ENCODE peak calls at places on chromosome 9, in five cellular contexts. One of them, this sample, is unnamed.
A peak's percentile ranks its signal among the peaks of the same experiment; 100 is the strongest.

GRCh38 chr9:79201641-79202040 is 370.1 kb upstream of the TLE4 start:
- DNase-seq in H9: no peak
- DNase-seq in MCF 10A: no peak
- DNase-seq in uterus: no peak
- DNase-seq in astrocyte of the spinal cord: no peak
- DNase-seq in this sample: no peak

GRCh38 chr9:109560470-109561132 is 62.5 kb upstream of the PTPN3 start:
- DNase-seq in H9: peak; percentile 70
- DNase-seq in MCF 10A: no peak
- DNase-seq in uterus: no peak
- DNase-seq in astrocyte of the spinal cord: no peak
- DNase-seq in this sample: no peak

GRCh38 chr9:81423589-81424326 is 265.6 kb downstream of the TLE1 start:
- DNase-seq in H9: no peak
- DNase-seq in MCF 10A: no peak
- DNase-seq in uterus: no peak
- DNase-seq in astrocyte of the spinal cord: no peak
- DNase-seq in this sample: no peak

GRCh38 chr9:112241491-112241890 is 66.4 kb upstream of the SUSD1 start:
- DNase-seq in H9: no peak
- DNase-seq in MCF 10A: peak; percentile 16
- DNase-seq in uterus: no peak
- DNase-seq in astrocyte of the spinal cord: no peak
- DNase-seq in this sample: no peak

GRCh38 chr9:91809581-91810285 is 140.3 kb downstream of the ROR2 start:
- DNase-seq in H9: no peak
- DNase-seq in MCF 10A: peak; percentile 53
- DNase-seq in uterus: no peak
- DNase-seq in astrocyte of the spinal cord: peak; percentile 6
- DNase-seq in this sample: no peak

GRCh38 chr9:118644066-118644465 is 725.2 kb downstream of the BRINP1 start:
- DNase-seq in H9: no peak
- DNase-seq in MCF 10A: no peak
- DNase-seq in uterus: no peak
- DNase-seq in astrocyte of the spinal cord: no peak
- DNase-seq in this sample: no peak

GRCh38 chr9:38079410-38080105 is 10.5 kb upstream of the SHB start:
- DNase-seq in H9: peak; percentile 26
- DNase-seq in MCF 10A: peak; percentile 31
- DNase-seq in uterus: no peak
- DNase-seq in astrocyte of the spinal cord: peak; percentile 64
- DNase-seq in this sample: peak; percentile 46

GRCh38 chr9:120109242-120109641 is 470.7 kb downstream of the CDK5RAP2 start:
- DNase-seq in H9: peak; percentile 82
- DNase-seq in MCF 10A: peak; percentile 14
- DNase-seq in uterus: no peak
- DNase-seq in astrocyte of the spinal cord: no peak
- DNase-seq in this sample: no peak

GRCh38 chr9:22682536-22683392 is 236.1 kb downstream of the DMRTA1 start:
- DNase-seq in H9: no peak
- DNase-seq in MCF 10A: peak; percentile 2
- DNase-seq in uterus: peak; percentile 18
- DNase-seq in astrocyte of the spinal cord: peak; percentile 66
- DNase-seq in this sample: no peak

GRCh38 chr9:99078731-99079130 is 26.2 kb upstream of the TGFBR1 start:
- DNase-seq in H9: no peak
- DNase-seq in MCF 10A: no peak
- DNase-seq in uterus: no peak
- DNase-seq in astrocyte of the spinal cord: no peak
- DNase-seq in this sample: no peak

GRCh38 chr9:35695801-35696420 is 6.2 kb upstream of the TPM2 start:
- DNase-seq in H9: no peak
- DNase-seq in MCF 10A: no peak
- DNase-seq in uterus: no peak
- DNase-seq in astrocyte of the spinal cord: no peak
- DNase-seq in this sample: no peak

GRCh38 chr9:98018347-98018746 is 35.2 kb downstream of the ANP32B start:
- DNase-seq in H9: no peak
- DNase-seq in MCF 10A: no peak
- DNase-seq in uterus: no peak
- DNase-seq in astrocyte of the spinal cord: no peak
- DNase-seq in this sample: no peak

GRCh38 chr9:107389617-107390071 is 99.9 kb downstream of the KLF4 start:
- DNase-seq in H9: no peak
- DNase-seq in MCF 10A: peak; percentile 97
- DNase-seq in uterus: peak; percentile 69
- DNase-seq in astrocyte of the spinal cord: no peak
- DNase-seq in this sample: no peak

GRCh38 chr9:94623253-94623652 is 16.1 kb downstream of the FBP1 start:
- DNase-seq in H9: peak; percentile 82
- DNase-seq in MCF 10A: peak; percentile 31
- DNase-seq in uterus: no peak
- DNase-seq in astrocyte of the spinal cord: no peak
- DNase-seq in this sample: no peak

GRCh38 chr9:109498195-109499060 is at the start of gene PTPN3:
- DNase-seq in H9: peak; percentile 45
- DNase-seq in MCF 10A: peak; percentile 15
- DNase-seq in uterus: no peak
- DNase-seq in astrocyte of the spinal cord: no peak
- DNase-seq in this sample: no peak

GRCh38 chr9:35760651-35761050 is 6.6 kb upstream of the MSMP start:
- DNase-seq in H9: no peak
- DNase-seq in MCF 10A: peak; percentile 59
- DNase-seq in uterus: no peak
- DNase-seq in astrocyte of the spinal cord: peak; percentile 85
- DNase-seq in this sample: no peak

GRCh38 chr9:97863314-97863713 is 10.3 kb downstream of the FOXE1 start:
- DNase-seq in H9: no peak
- DNase-seq in MCF 10A: no peak
- DNase-seq in uterus: no peak
- DNase-seq in astrocyte of the spinal cord: no peak
- DNase-seq in this sample: no peak

GRCh38 chr9:32136700-32137339 is 247.6 kb upstream of the ACO1 start:
- DNase-seq in H9: peak; percentile 40
- DNase-seq in MCF 10A: peak; percentile 46
- DNase-seq in uterus: no peak
- DNase-seq in astrocyte of the spinal cord: no peak
- DNase-seq in this sample: no peak

GRCh38 chr9:121179930-121180681 is 21.6 kb downstream of the RAB14 start:
- DNase-seq in H9: no peak
- DNase-seq in MCF 10A: no peak
- DNase-seq in uterus: no peak
- DNase-seq in astrocyte of the spinal cord: no peak
- DNase-seq in this sample: no peak

GRCh38 chr9:137588891-137589290 is 1.4 kb downstream of the ZMYND19 start:
- DNase-seq in H9: no peak
- DNase-seq in MCF 10A: no peak
- DNase-seq in uterus: no peak
- DNase-seq in astrocyte of the spinal cord: no peak
- DNase-seq in this sample: no peak

GRCh38 chr9:86424246-86424891 is 70.2 kb upstream of the TUT7 start:
- DNase-seq in H9: no peak
- DNase-seq in MCF 10A: no peak
- DNase-seq in uterus: no peak
- DNase-seq in astrocyte of the spinal cord: peak; percentile 4
- DNase-seq in this sample: no peak

GRCh38 chr9:113957778-113958430 is 81.8 kb downstream of the ZNF618 start:
- DNase-seq in H9: no peak
- DNase-seq in MCF 10A: peak; percentile 70
- DNase-seq in uterus: no peak
- DNase-seq in astrocyte of the spinal cord: peak; percentile 86
- DNase-seq in this sample: no peak

GRCh38 chr9:6759114-6759977 is 1.6 kb downstream of the KDM4C start:
- DNase-seq in H9: no peak
- DNase-seq in MCF 10A: peak; percentile 71
- DNase-seq in uterus: no peak
- DNase-seq in astrocyte of the spinal cord: peak; percentile 91
- DNase-seq in this sample: no peak

GRCh38 chr9:33393581-33393980 is 8.8 kb downstream of the AQP7 start:
- DNase-seq in H9: no peak
- DNase-seq in MCF 10A: no peak
- DNase-seq in uterus: peak; percentile 62
- DNase-seq in astrocyte of the spinal cord: no peak
- DNase-seq in this sample: no peak

GRCh38 chr9:100690438-100690837 is 112.6 kb downstream of the CAVIN4 start:
- DNase-seq in H9: no peak
- DNase-seq in MCF 10A: no peak
- DNase-seq in uterus: no peak
- DNase-seq in astrocyte of the spinal cord: no peak
- DNase-seq in this sample: no peak

GRCh38 chr9:5587024-5587423 is 41.9 kb upstream of the RIC1 start:
- DNase-seq in H9: no peak
- DNase-seq in MCF 10A: no peak
- DNase-seq in uterus: no peak
- DNase-seq in astrocyte of the spinal cord: peak; percentile 58
- DNase-seq in this sample: no peak

GRCh38 chr9:112872019-112872418 is 18.7 kb downstream of the SLC46A2 start:
- DNase-seq in H9: no peak
- DNase-seq in MCF 10A: no peak
- DNase-seq in uterus: no peak
- DNase-seq in astrocyte of the spinal cord: no peak
- DNase-seq in this sample: no peak

GRCh38 chr9:101957705-101958104 is 219.3 kb upstream of the GRIN3A start:
- DNase-seq in H9: no peak
- DNase-seq in MCF 10A: no peak
- DNase-seq in uterus: no peak
- DNase-seq in astrocyte of the spinal cord: no peak
- DNase-seq in this sample: no peak

GRCh38 chr9:93468763-93469456 is 15.5 kb upstream of the FAM120AOS start:
- DNase-seq in H9: no peak
- DNase-seq in MCF 10A: peak; percentile 35
- DNase-seq in uterus: no peak
- DNase-seq in astrocyte of the spinal cord: peak; percentile 54
- DNase-seq in this sample: no peak

GRCh38 chr9:83927591-83927990 is 6.4 kb upstream of the KIF27 start:
- DNase-seq in H9: no peak
- DNase-seq in MCF 10A: no peak
- DNase-seq in uterus: no peak
- DNase-seq in astrocyte of the spinal cord: no peak
- DNase-seq in this sample: no peak

GRCh38 chr9:6645153-6646027 is at the start of gene GLDC:
- DNase-seq in H9: peak; percentile 94
- DNase-seq in MCF 10A: peak; percentile 83
- DNase-seq in uterus: peak; percentile 17
- DNase-seq in astrocyte of the spinal cord: peak; percentile 72
- DNase-seq in this sample: no peak

GRCh38 chr9:123424552-123425225 is 68.7 kb downstream of the CRB2 start:
- DNase-seq in H9: no peak
- DNase-seq in MCF 10A: no peak
- DNase-seq in uterus: no peak
- DNase-seq in astrocyte of the spinal cord: no peak
- DNase-seq in this sample: no peak

GRCh38 chr9:110444911-110445310 is 107.2 kb upstream of the TXNDC8 start:
- DNase-seq in H9: no peak
- DNase-seq in MCF 10A: peak; percentile 51
- DNase-seq in uterus: no peak
- DNase-seq in astrocyte of the spinal cord: peak; percentile 81
- DNase-seq in this sample: no peak

DNA sequence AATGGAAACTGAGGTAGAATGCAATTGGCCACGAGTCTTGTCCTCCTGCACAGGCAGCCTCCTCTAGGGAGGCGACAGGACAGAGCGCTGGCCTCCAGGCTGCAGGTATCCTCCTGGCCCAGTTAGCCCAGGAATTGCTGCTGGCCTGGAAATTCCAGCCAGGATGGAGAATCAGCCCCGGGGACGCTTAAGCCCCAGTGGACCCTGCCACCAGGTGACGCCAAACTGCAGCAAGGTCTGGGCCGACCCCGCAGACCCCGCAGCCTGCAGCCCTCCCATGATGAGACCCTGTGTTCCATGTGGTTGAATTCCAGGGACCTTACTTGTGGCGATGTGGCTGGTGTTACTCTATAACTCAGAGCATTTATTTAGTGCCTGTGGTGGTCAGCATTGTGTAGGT is 7.3 kb downstream of the CACFD1 start:
- DNase-seq in H9: peak; percentile 77
- DNase-seq in MCF 10A: no peak
- DNase-seq in uterus: no peak
- DNase-seq in astrocyte of the spinal cord: no peak
- DNase-seq in this sample: no peak
- TF ChIP-seq CTCF in H9: peak; percentile 61
- TF ChIP-seq CTCF in MCF 10A: no peak
- TF ChIP-seq CTCF in uterus: no peak
- TF ChIP-seq CTCF in astrocyte of the spinal cord: no peak
- TF ChIP-seq CTCF in this sample: no peak

GRCh38 chr9:129719135-129719534 is 33.7 kb downstream of the PTGES start:
- DNase-seq in H9: peak; percentile 77
- DNase-seq in MCF 10A: no peak
- DNase-seq in uterus: no peak
- DNase-seq in astrocyte of the spinal cord: no peak
- DNase-seq in this sample: no peak
- TF ChIP-seq CTCF in H9: peak; percentile 63
- TF ChIP-seq CTCF in MCF 10A: no peak
- TF ChIP-seq CTCF in uterus: no peak
- TF ChIP-seq CTCF in astrocyte of the spinal cord: peak; percentile 17
- TF ChIP-seq CTCF in this sample: no peak

DNA sequence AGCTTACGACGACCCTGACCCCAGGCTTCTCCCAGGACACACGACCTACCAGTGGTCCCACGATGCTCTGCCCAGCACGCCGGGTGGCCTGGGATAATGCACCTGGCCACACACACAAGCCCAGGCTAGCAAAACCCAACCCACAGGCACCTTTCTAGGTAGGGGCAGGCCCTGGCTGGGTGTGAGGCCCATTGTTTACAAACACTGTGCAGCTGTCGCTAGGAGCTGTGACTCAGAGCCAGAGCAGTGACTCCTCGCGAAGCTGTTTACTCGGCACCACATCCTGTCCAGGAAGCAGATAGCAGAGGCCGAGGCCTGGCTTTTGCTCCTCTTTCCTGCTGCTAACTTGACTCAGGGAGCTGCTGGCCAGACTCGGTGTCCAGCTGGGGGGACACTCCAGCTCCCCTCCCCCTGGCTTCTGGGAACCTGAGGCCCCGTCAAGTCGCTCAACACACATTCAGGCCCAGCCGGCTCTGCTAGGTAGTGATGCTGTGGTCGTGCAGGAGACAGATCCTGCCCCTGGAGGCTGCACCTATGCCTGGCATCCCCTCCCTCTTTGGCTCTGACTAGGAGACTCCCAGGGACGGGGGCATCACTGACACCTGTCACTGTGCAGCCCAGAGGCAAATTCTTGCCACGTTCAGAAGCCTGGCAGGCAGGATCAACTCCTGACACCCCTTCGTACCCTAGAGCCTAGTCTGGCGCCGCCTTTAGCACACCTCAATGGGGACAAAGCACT is 12.8 kb upstream of the RALGDS start:
- DNase-seq in H9: peak; percentile 72
- DNase-seq in MCF 10A: peak; percentile 98
- DNase-seq in uterus: peak; percentile 88
- DNase-seq in astrocyte of the spinal cord: peak; percentile 95
- DNase-seq in this sample: no peak
- TF ChIP-seq CTCF in H9: no peak
- TF ChIP-seq CTCF in MCF 10A: no peak
- TF ChIP-seq CTCF in uterus: no peak
- TF ChIP-seq CTCF in astrocyte of the spinal cord: no peak
- TF ChIP-seq CTCF in this sample: no peak

GRCh38 chr9:117415584-117415937 is 704 bp upstream of the ASTN2 start:
- DNase-seq in H9: peak; percentile 54
- DNase-seq in MCF 10A: no peak
- DNase-seq in uterus: no peak
- DNase-seq in astrocyte of the spinal cord: no peak
- DNase-seq in this sample: no peak
- TF ChIP-seq CTCF in H9: peak; percentile 16
- TF ChIP-seq CTCF in MCF 10A: no peak
- TF ChIP-seq CTCF in uterus: no peak
- TF ChIP-seq CTCF in astrocyte of the spinal cord: peak; percentile 14
- TF ChIP-seq CTCF in this sample: no peak

This sample was measured in osteocyte.